ENCODE peak calls at places on chromosomes 12 and 14, in six cellular contexts. L is stimulated activated memory B cell treated with anti-CD40 and anti-IgM and Interleukin-4, amounts not matched to agents 10 μg/mL and 1 μg/mL and 100 μg/mL, for 72 hours; V is left lung; E is pancreas; G is right cardiac atrium; P is stimulated activated naive CD8-positive, alpha-beta T cell treated with anti-CD3 and anti-CD28 coated beads, Interleukin-15, Interleukin-2, amounts not matched to agents 100 U/mL and 50 U/mL, for 24 hours. S is an unnamed sample.
A peak's percentile ranks its signal among the peaks of the same experiment; 100 is the strongest.

GRCh38 chr14:94100847-94101246 is 9.7 kb upstream of the IFI27 start:
- ATAC-seq in G (no peak), L (no peak), P (no peak), V (no peak), E (peak; percentile 68), S (peak; percentile 81)

GRCh38 chr14:77040059-77040308 is 11.5 kb upstream of the IRF2BPL start:
- ATAC-seq in P (peak; percentile 62), L (peak; percentile 86), V (peak; percentile 79), E (peak; percentile 79), G (peak; percentile 84), S (no peak)

GRCh38 chr14:65852689-65853088 is 440.2 kb downstream of the FUT8 start:
- ATAC-seq in V (no peak), G (no peak), P (no peak), L (no peak), E (no peak), S (no peak)

GRCh38 chr12:97567619-97568110 is 105.1 kb downstream of the RMST start:
- ATAC-seq in E (peak; percentile 28), V (peak; percentile 69), P (no peak), L (no peak), G (no peak), S (no peak)

GRCh38 chr12:122740351-122740750 is 9.7 kb upstream of the HCAR1 start:
- ATAC-seq in V (no peak), E (no peak), G (no peak), L (no peak), P (no peak), S (no peak)

GRCh38 chr14:59507063-59507751 is 22.9 kb downstream of the JKAMP start:
- ATAC-seq in E (peak; percentile 88), V (peak; percentile 93), G (peak; percentile 80), L (peak; percentile 63), P (peak; percentile 66), S (no peak)

GRCh38 chr12:132278421-132279183 is 50.8 kb downstream of the GALNT9 start:
- ATAC-seq in P (no peak), V (no peak), L (no peak), E (no peak), G (no peak), S (no peak)

GRCh38 chr14:70036665-70037064 is 152.1 kb downstream of the SLC8A3 start:
- ATAC-seq in G (no peak), V (no peak), L (no peak), P (no peak), E (no peak), S (no peak)

GRCh38 chr12:262817-263216 is at the start of gene SLC6A13:
- ATAC-seq in P (no peak), G (peak; percentile 78), V (peak; percentile 94), E (no peak), L (no peak), S (no peak)

GRCh38 chr12:54195736-54196347 is 7.1 kb upstream of the SMUG1 start:
- ATAC-seq in G (peak; percentile 20), P (no peak), V (peak; percentile 54), L (peak; percentile 17), E (no peak), S (no peak)